ENCODE peak calls at places on chromosome 14, in eight cellular contexts. S, D, C, Z, G, K, B and P are unnamed samples.

GRCh38 chr14:100893228-100893601 is 10.3 kb downstream of the RTL1 start:
- DNase-seq in S (no peak), D (no peak), C (no peak), Z (no peak), G (no peak), K (no peak), B (no peak), P (no peak)

GRCh38 chr14:61461808-61462275 is 140.5 kb downstream of the PRKCH start:
- DNase-seq in S (peak; percentile 77), D (peak; percentile 80), C (no peak), Z (peak; percentile 56), G (peak; percentile 61), K (no peak), B (peak; percentile 68), P (peak; percentile 60)

GRCh38 chr14:68888883-68889282 is 90.2 kb downstream of the ACTN1 start:
- DNase-seq in S (no peak), D (no peak), C (no peak), Z (no peak), G (no peak), K (no peak), B (no peak), P (no peak)

GRCh38 chr14:53849549-53849948 is 107.1 kb downstream of the BMP4 start:
- DNase-seq in S (no peak), D (no peak), C (no peak), Z (no peak), G (no peak), K (no peak), B (no peak), P (no peak)

GRCh38 chr14:50345891-50346422 is 33.8 kb downstream of the DMAC2L start:
- DNase-seq in S (no peak), D (no peak), C (no peak), Z (no peak), G (no peak), K (no peak), B (no peak), P (no peak)

GRCh38 chr14:92578511-92578910 is 64.9 kb downstream of the RIN3 start:
- DNase-seq in S (no peak), D (no peak), C (no peak), Z (no peak), G (no peak), K (no peak), B (no peak), P (no peak)

GRCh38 chr14:70257526-70257925 is 68.8 kb upstream of the SLC8A3 start:
- DNase-seq in S (no peak), D (peak; percentile 72), C (peak; percentile 7), Z (peak; percentile 28), G (no peak), K (no peak), B (no peak), P (peak; percentile 45)

GRCh38 chr14:82153689-82154088 is 620.0 kb upstream of the SEL1L start:
- DNase-seq in S (no peak), D (no peak), C (no peak), Z (no peak), G (no peak), K (no peak), B (no peak), P (no peak)

GRCh38 chr14:90567191-90567590 is 170.4 kb downstream of the CALM1 start:
- DNase-seq in S (no peak), D (no peak), C (no peak), Z (no peak), G (no peak), K (no peak), B (no peak), P (no peak)

GRCh38 chr14:80212025-80212402 is 710 bp upstream of the DIO2 start:
- DNase-seq in S (no peak), D (peak; percentile 18), C (no peak), Z (no peak), G (peak; percentile 8), K (no peak), B (no peak), P (no peak)

GRCh38 chr14:103594265-103594664 is 31.5 kb downstream of the COA8 start:
- DNase-seq in S (peak; percentile 26), D (peak; percentile 51), C (no peak), Z (no peak), G (peak; percentile 48), K (peak; percentile 55), B (no peak), P (no peak)

GRCh38 chr14:80567905-80568512 is 356.7 kb upstream of the DIO2 start:
- DNase-seq in S (no peak), D (no peak), C (no peak), Z (no peak), G (no peak), K (peak; percentile 56), B (no peak), P (no peak)

GRCh38 chr14:65258391-65258790 is 154.1 kb upstream of the FUT8 start:
- DNase-seq in S (no peak), D (no peak), C (no peak), Z (no peak), G (peak; percentile 72), K (peak; percentile 60), B (no peak), P (no peak)

GRCh38 chr14:55721353-55721752 is 141.3 kb downstream of the KTN1 start:
- DNase-seq in S (no peak), D (no peak), C (no peak), Z (no peak), G (peak; percentile 50), K (peak; percentile 95), B (no peak), P (no peak)

GRCh38 chr14:90757452-90757851 is 58.8 kb downstream of the TTC7B start:
- DNase-seq in S (no peak), D (no peak), C (no peak), Z (no peak), G (no peak), K (no peak), B (no peak), P (no peak)

GRCh38 chr14:94769413-94770250 is at the start of gene GSC:
- DNase-seq in S (peak; percentile 39), D (peak; percentile 89), C (no peak), Z (peak; percentile 40), G (no peak), K (no peak), B (peak; percentile 59), P (no peak)

GRCh38 chr14:59274991-59275391 is 86.5 kb downstream of the DAAM1 start:
- DNase-seq in S (no peak), D (no peak), C (no peak), Z (no peak), G (no peak), K (no peak), B (no peak), P (no peak)

GRCh38 chr14:61527325-61528100 is 167.8 kb upstream of the HIF1A start:
- DNase-seq in S (no peak), D (no peak), C (no peak), Z (no peak), G (no peak), K (peak; percentile 79), B (no peak), P (peak; percentile 20)

GRCh38 chr14:56207626-56208297 is 89.6 kb downstream of the PELI2 start:
- DNase-seq in S (no peak), D (no peak), C (no peak), Z (no peak), G (no peak), K (no peak), B (no peak), P (no peak)

GRCh38 chr14:79256311-79256879 is 954.9 kb downstream of the DIO2 start:
- DNase-seq in S (no peak), D (peak; percentile 16), C (no peak), Z (no peak), G (no peak), K (no peak), B (no peak), P (no peak)